ENCODE peak calls at places on chromosomes 6 and 20, in nine cellular contexts. C, N, G, W, A, U, X, F and H are unnamed samples.

GRCh38 chr6:84546427-84546914 is 217.9 kb downstream of the TBX18 start:
- DNase-seq in C (peak), N (peak), G (no peak), W (peak), A (peak), U (peak), X (no peak), F (no peak), H (no peak)

GRCh38 chr6:164010446-164011071 is 596.0 kb downstream of the QKI start:
- DNase-seq in C (no peak), N (no peak), G (no peak), W (peak), A (no peak), U (no peak), X (no peak), F (no peak), H (no peak)

GRCh38 chr20:40763646-40764295 is 74.7 kb upstream of the MAFB start:
- DNase-seq in C (no peak), N (no peak), G (no peak), W (no peak), A (no peak), U (no peak), X (no peak), F (no peak), H (no peak)

GRCh38 chr6:119713903-119714302 is 364.3 kb upstream of the MAN1A1 start:
- DNase-seq in C (no peak), N (no peak), G (no peak), W (no peak), A (no peak), U (no peak), X (no peak), F (no peak), H (no peak)

GRCh38 chr20:42130810-42131596 is 512.8 kb upstream of the CHD6 start:
- DNase-seq in C (no peak), N (no peak), G (no peak), W (no peak), A (no peak), U (no peak), X (no peak), F (peak), H (no peak)

GRCh38 chr6:91098006-91098405 is 511.1 kb upstream of the MAP3K7 start:
- DNase-seq in C (no peak), N (no peak), G (no peak), W (no peak), A (no peak), U (no peak), X (no peak), F (no peak), H (no peak)

GRCh38 chr6:167420858-167421766 is 96.2 kb downstream of the TTLL2 start:
- DNase-seq in C (no peak), N (no peak), G (no peak), W (no peak), A (no peak), U (no peak), X (no peak), F (no peak), H (no peak)

GRCh38 chr6:158031445-158032353 is 50.0 kb downstream of the SYNJ2 start:
- DNase-seq in C (peak), N (no peak), G (no peak), W (no peak), A (no peak), U (peak), X (peak), F (peak), H (no peak)

GRCh38 chr6:57162008-57162407 is 10.1 kb upstream of the BAG2 start:
- DNase-seq in C (peak), N (no peak), G (no peak), W (no peak), A (no peak), U (no peak), X (no peak), F (no peak), H (no peak)

GRCh38 chr6:111981441-111981840 is 72.5 kb upstream of the CCN6 start:
- DNase-seq in C (no peak), N (no peak), G (no peak), W (no peak), A (no peak), U (no peak), X (no peak), F (no peak), H (no peak)

GRCh38 chr6:41707565-41708200 is 27.7 kb downstream of the TFEB start:
- DNase-seq in C (no peak), N (no peak), G (no peak), W (no peak), A (no peak), U (no peak), X (no peak), F (peak), H (no peak)

GRCh38 chr20:3749689-3750639 is 17.5 kb downstream of the HSPA12B start:
- DNase-seq in C (no peak), N (peak), G (peak), W (peak), A (no peak), U (peak), X (peak), F (peak), H (peak)

GRCh38 chr20:11045412-11046175 is 371.8 kb upstream of the JAG1 start:
- DNase-seq in C (no peak), N (no peak), G (peak), W (no peak), A (no peak), U (no peak), X (no peak), F (no peak), H (no peak)

GRCh38 chr6:35170891-35171290 is 29.8 kb upstream of the TCP11 start:
- DNase-seq in C (no peak), N (no peak), G (no peak), W (no peak), A (no peak), U (no peak), X (no peak), F (no peak), H (no peak)

GRCh38 chr6:156848533-156848932 is 71.4 kb downstream of the ARID1B start:
- DNase-seq in C (no peak), N (no peak), G (no peak), W (peak), A (no peak), U (peak), X (no peak), F (no peak), H (no peak)

GRCh38 chr6:39076086-39076992 is 27.8 kb downstream of the GLP1R start:
- DNase-seq in C (no peak), N (no peak), G (no peak), W (no peak), A (no peak), U (no peak), X (no peak), F (no peak), H (no peak)

GRCh38 chr6:70110128-70111022 is 192.5 kb downstream of the COL9A1 start:
- DNase-seq in C (no peak), N (no peak), G (no peak), W (no peak), A (no peak), U (no peak), X (no peak), F (no peak), H (no peak)

GRCh38 chr6:73169111-73169510 is 56.2 kb downstream of the KHDC1L start:
- DNase-seq in C (no peak), N (no peak), G (no peak), W (no peak), A (no peak), U (no peak), X (no peak), F (no peak), H (no peak)

GRCh38 chr6:74333406-74333805 is 637.4 kb downstream of the CD109 start:
- DNase-seq in C (no peak), N (no peak), G (no peak), W (no peak), A (no peak), U (no peak), X (no peak), F (no peak), H (no peak)

GRCh38 chr6:125300992-125301434 is 754 bp downstream of the HDDC2 start:
- DNase-seq in C (peak), N (peak), G (no peak), W (no peak), A (no peak), U (no peak), X (no peak), F (no peak), H (no peak)

GRCh38 chr20:14673164-14673563 is 335.8 kb upstream of the FLRT3 start:
- DNase-seq in C (no peak), N (no peak), G (peak), W (no peak), A (no peak), U (no peak), X (no peak), F (no peak), H (no peak)

GRCh38 chr6:43491750-43492661 is 14.6 kb downstream of the TJAP1 start:
- DNase-seq in C (peak), N (peak), G (no peak), W (no peak), A (no peak), U (no peak), X (peak), F (no peak), H (no peak)

GRCh38 chr6:157107915-157108651 is 215.2 kb downstream of the TMEM242 start:
- DNase-seq in C (peak), N (peak), G (no peak), W (no peak), A (peak), U (no peak), X (peak), F (no peak), H (no peak)

GRCh38 chr6:103522045-103522444 is 1337.7 kb downstream of the HACE1 start:
- DNase-seq in C (no peak), N (no peak), G (no peak), W (no peak), A (no peak), U (no peak), X (no peak), F (no peak), H (no peak)

DNA sequence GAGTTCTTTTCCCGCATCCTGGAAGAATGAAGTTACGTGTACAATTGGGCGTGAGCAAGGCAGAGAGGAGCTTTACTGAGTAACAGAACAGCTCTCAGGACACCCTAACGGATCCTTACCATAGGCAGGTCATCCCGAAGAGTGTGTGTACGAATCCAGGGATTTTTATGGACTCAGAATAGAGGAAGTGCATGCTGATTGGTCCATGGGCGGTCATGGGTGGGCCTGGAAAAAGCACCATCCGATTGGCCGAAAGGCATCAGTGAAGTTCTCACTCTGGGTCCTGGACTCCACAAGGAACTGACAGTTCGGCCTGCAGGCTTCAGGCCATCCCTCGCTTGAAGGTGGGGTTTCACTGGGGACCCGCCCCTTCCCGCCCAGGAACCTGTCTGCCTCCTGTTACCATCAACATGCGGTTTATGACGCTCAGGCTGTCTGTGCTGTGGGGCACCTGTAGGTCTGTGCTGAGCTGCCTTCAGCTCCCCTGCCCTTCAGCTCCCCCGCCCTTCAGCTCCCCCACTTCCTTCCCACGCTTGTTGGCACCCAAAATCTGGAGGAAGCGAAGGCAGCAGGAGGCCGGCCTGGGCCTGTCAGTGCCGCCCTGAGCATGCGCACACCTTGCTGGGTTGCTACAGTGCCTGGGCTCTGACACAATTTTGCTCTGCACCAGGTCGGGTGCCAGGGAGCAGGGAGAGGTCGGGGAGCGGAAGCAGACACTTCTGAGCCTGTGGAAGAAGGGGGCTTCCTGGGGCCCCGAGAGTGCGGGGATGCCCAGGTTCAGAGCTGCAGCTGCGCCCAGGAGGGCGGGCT is 57.9 kb upstream of the MANEA start:
- DNase-seq in C (no peak), N (no peak), G (no peak), W (no peak), A (no peak), U (no peak), X (peak), F (no peak), H (no peak)
- TF ChIP-seq CTCF in C (no peak), N (no peak), G (no peak), W (no peak), A (no peak), U (no peak), X (no peak), F (no peak), H (no peak)

GRCh38 chr6:169963581-169964297 is 212.3 kb downstream of the ERMARD start:
- DNase-seq in C (no peak), N (no peak), G (no peak), W (no peak), A (no peak), U (no peak), X (no peak), F (no peak), H (no peak)
- TF ChIP-seq CTCF in C (no peak), N (no peak), G (no peak), W (no peak), A (no peak), U (no peak), X (no peak), F (no peak), H (no peak)

DNA sequence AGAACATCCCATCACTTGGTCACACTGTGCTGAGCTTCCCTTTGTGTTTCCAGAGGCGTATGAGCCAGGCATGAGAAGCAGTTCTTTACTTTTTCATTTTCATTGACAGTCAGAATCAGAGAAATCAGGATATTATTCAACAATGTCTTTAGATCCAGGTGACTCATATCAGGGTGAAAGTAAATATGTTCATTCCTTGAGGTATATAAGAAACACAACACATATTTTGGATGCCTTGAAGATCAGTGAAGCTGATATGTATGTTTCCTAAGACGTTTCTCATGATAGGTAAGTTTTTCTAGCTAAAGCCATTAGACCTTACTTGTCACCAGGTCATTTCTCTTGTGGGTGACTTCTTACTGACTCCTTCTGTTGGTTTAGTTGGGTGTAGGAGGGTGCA is 505.6 kb downstream of the CDH26 start:
- DNase-seq in C (no peak), N (no peak), G (no peak), W (no peak), A (no peak), U (no peak), X (no peak), F (no peak), H (no peak)
- TF ChIP-seq CTCF in C (no peak), N (no peak), G (no peak), W (no peak), A (no peak), U (no peak), X (no peak), F (no peak), H (no peak)

GRCh38 chr6:32114853-32115252 is 5.7 kb upstream of the TNXB start:
- DNase-seq in C (peak), N (peak), G (peak), W (no peak), A (no peak), U (no peak), X (peak), F (no peak), H (no peak)

GRCh38 chr6:32115623-32116022 is 6.5 kb upstream of the TNXB start:
- DNase-seq in C (no peak), N (no peak), G (no peak), W (no peak), A (no peak), U (no peak), X (no peak), F (no peak), H (no peak)

GRCh38 chr6:32118782-32119628 is 9.0 kb downstream of the ATF6B start:
- DNase-seq in C (peak), N (peak), G (peak), W (peak), A (no peak), U (peak), X (peak), F (peak), H (peak)

GRCh38 chr6:32116674-32117073 is 7.5 kb upstream of the TNXB start:
- DNase-seq in C (no peak), N (no peak), G (peak), W (peak), A (no peak), U (no peak), X (no peak), F (no peak), H (no peak)

DNA sequence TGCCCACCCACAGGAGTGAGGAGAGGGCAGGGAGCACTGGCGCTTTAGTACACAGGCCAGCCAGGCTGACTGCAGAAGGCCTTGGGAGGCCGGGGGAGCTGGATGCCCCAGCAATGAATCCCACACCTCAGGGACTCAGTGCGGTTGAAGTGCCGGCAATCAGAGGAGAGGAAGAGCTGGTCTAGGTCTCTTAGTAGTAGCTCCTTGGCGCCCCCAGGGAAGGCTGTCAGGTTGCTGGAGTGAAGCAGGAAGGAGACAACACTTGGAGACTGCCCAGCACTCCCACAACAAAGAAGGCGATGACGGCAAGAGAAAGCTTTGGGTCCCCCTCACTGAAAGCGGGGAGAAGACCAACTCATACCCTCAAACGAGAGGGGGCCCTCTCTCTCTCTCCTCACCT is 8.3 kb upstream of the TNXB start:
- DNase-seq in C (no peak), N (no peak), G (no peak), W (no peak), A (no peak), U (no peak), X (no peak), F (no peak), H (no peak)
- TF ChIP-seq CTCF in C (no peak), N (no peak), G (no peak), W (no peak), A (no peak), U (no peak), X (no peak), F (no peak), H (no peak)

GRCh38 chr6:693737-694038 is 749 bp upstream of the EXOC2 start:
- DNase-seq in C (no peak), N (no peak), G (no peak), W (no peak), A (no peak), U (no peak), X (no peak), F (no peak), H (no peak)

GRCh38 chr6:692356-692851 is 535 bp downstream of the EXOC2 start:
- DNase-seq in C (peak), N (peak), G (peak), W (peak), A (no peak), U (peak), X (peak), F (peak), H (peak)

GRCh38 chr6:689223-689622 is 3.7 kb downstream of the EXOC2 start:
- DNase-seq in C (no peak), N (no peak), G (no peak), W (no peak), A (no peak), U (no peak), X (no peak), F (no peak), H (no peak)

GRCh38 chr6:692858-693736 is at the start of gene EXOC2:
- DNase-seq in C (peak), N (peak), G (peak), W (peak), A (no peak), U (peak), X (peak), F (peak), H (peak)
- TF ChIP-seq CTCF in C (no peak), N (no peak), G (no peak), W (no peak), A (peak), U (no peak), X (no peak), F (no peak), H (no peak)

DNA sequence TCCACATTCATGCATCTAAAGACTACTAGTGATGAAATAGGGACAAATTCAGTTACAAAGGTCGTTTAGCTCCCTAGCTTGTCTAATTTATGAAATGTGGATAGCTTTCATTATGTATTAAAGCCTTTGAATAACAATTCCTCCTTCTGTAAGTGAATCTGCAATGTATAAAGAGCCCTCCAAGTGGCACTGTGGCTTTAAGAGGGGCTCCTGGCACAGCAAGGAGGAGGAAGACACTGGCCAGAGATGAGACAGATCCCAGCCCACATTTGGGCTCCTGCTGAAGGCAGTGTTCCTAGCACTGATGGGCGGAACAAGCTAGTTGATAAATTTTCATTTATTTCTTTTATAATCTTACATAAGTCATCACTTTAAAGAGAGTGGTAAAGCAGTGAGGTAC is 17.6 kb upstream of the FUCA2 start:
- DNase-seq in C (no peak), N (no peak), G (no peak), W (peak), A (no peak), U (no peak), X (no peak), F (peak), H (no peak)
- TF ChIP-seq CTCF in C (peak), N (no peak), G (no peak), W (peak), A (no peak), U (no peak), X (no peak), F (no peak), H (peak)

GRCh38 chr6:46258249-46258648 is 87.5 kb upstream of the ENPP5 start:
- DNase-seq in C (no peak), N (no peak), G (no peak), W (no peak), A (no peak), U (no peak), X (no peak), F (no peak), H (no peak)

GRCh38 chr6:46254331-46254730 is 83.6 kb upstream of the ENPP5 start:
- DNase-seq in C (no peak), N (no peak), G (no peak), W (no peak), A (no peak), U (no peak), X (no peak), F (no peak), H (no peak)

GRCh38 chr6:46251583-46252339 is 81.0 kb upstream of the ENPP5 start:
- DNase-seq in C (no peak), N (no peak), G (no peak), W (no peak), A (no peak), U (no peak), X (no peak), F (no peak), H (no peak)

GRCh38 chr6:46254946-46255345 is 84.2 kb upstream of the ENPP5 start:
- DNase-seq in C (no peak), N (no peak), G (no peak), W (no peak), A (no peak), U (no peak), X (no peak), F (no peak), H (no peak)

GRCh38 chr6:46255528-46255927 is 84.7 kb upstream of the ENPP5 start:
- DNase-seq in C (no peak), N (no peak), G (no peak), W (no peak), A (no peak), U (no peak), X (no peak), F (no peak), H (no peak)
- TF ChIP-seq CTCF in C (no peak), N (no peak), G (no peak), W (no peak), A (no peak), U (no peak), X (no peak), F (no peak), H (no peak)